ENCODE peak calls at places on chromosomes 5 and 9, in five cellular contexts. K is heart right ventricle, I is fibroblast of lung, T is mesenchymal stem cell, G is tibial nerve. M is an unnamed sample. For H3K36me3, the result is how much of the 10 kb centered on the place peaks cover.

GRCh38 chr9:112556497-112557085 is 70.0 kb downstream of the KIAA1958 start:
- DNase-seq in I (peak), G (no peak), K (no peak), T (peak), M (no peak)

GRCh38 chr5:141517902-141518610 is 29.2 kb downstream of the PCDHGC5 start:
- DNase-seq in G (no peak), K (no peak), T (peak), I (peak), M (no peak)

GRCh38 chr5:133952729-133953567 is 15.5 kb downstream of the C5orf15 start:
- DNase-seq in G (peak), K (peak), I (peak), T (peak), M (peak)

GRCh38 chr5:119070578-119070827 is 384 bp upstream of the DMXL1 start:
- DNase-seq in G (no peak), I (no peak), T (no peak), K (peak), M (peak)

GRCh38 chr5:109161914-109162683 is 247.7 kb downstream of the PJA2 start:
- DNase-seq in G (no peak), T (peak), I (peak), K (no peak), M (no peak)

GRCh38 chr5:1200495-1201326 is 684 bp upstream of the SLC6A19 start:
- DNase-seq in T (no peak), G (no peak), K (no peak), I (no peak), M (no peak)

GRCh38 chr9:133742251-133742650 is 4.1 kb upstream of the SARDH start:
- DNase-seq in K (no peak), I (no peak), G (no peak), T (no peak), M (no peak)

GRCh38 chr5:166276006-166276405 is 2015.4 kb upstream of the WWC1 start:
- DNase-seq in T (no peak), I (no peak), K (no peak), G (no peak), M (no peak)

GRCh38 chr9:100427366-100428263 is 672 bp downstream of the MSANTD3 start:
- DNase-seq in I (peak), G (peak), T (peak), K (peak), M (peak)

GRCh38 chr9:78054180-78054579 is 22.6 kb upstream of the GNAQ start:
- DNase-seq in I (no peak), G (no peak), T (no peak), K (no peak), M (no peak)

GRCh38 chr5:123155511-123155923 is 66.5 kb downstream of the PRDM6 start:
- DNase-seq in G (no peak), I (peak), T (peak), K (no peak), M (no peak)

GRCh38 chr5:132003170-132003744 is 8.2 kb downstream of the ACSL6 start:
- DNase-seq in T (peak), G (no peak), K (peak), I (peak), M (no peak)

GRCh38 chr9:124285903-124286291 is 28.1 kb downstream of the NEK6 start:
- DNase-seq in G (peak), I (peak), K (peak), T (peak), M (no peak)

GRCh38 chr9:121634800-121635261 is 16.6 kb upstream of the DAB2IP start:
- DNase-seq in G (no peak), I (no peak), K (no peak), T (peak), M (no peak)

GRCh38 chr5:112036206-112036605 is 279.2 kb upstream of the NREP start:
- DNase-seq in K (no peak), T (no peak), I (no peak), G (no peak), M (no peak)

GRCh38 chr5:38556115-38556598 is 289 bp downstream of the LIFR start:
- DNase-seq in K (no peak), T (no peak), I (no peak), G (no peak), M (no peak)

GRCh38 chr9:112009656-112010055 is 113.0 kb downstream of the UGCG start:
- DNase-seq in K (no peak), I (peak), G (no peak), T (no peak), M (no peak)

GRCh38 chr9:87605676-87606075 is 108.0 kb downstream of the DAPK1 start:
- DNase-seq in T (no peak), I (no peak), K (no peak), G (no peak), M (no peak)

GRCh38 chr9:114098660-114099522 is at the start of gene KIF12:
- DNase-seq in K (no peak), I (no peak), T (no peak), G (no peak), M (no peak)

GRCh38 chr5:30041831-30042385 is 1151.6 kb upstream of the CDH6 start:
- DNase-seq in I (no peak), G (no peak), T (no peak), K (no peak), M (no peak)

GRCh38 chr9:27765931-27766835 is 192.9 kb upstream of the C9orf72 start:
- DNase-seq in I (no peak), G (no peak), K (no peak), T (no peak), M (no peak)

GRCh38 chr9:74498616-74499095 is 1.5 kb downstream of the RORB start:
- DNase-seq in I (no peak), K (no peak), T (no peak), G (no peak), M (no peak)

GRCh38 chr9:13942695-13943094 is 371.2 kb downstream of the NFIB start:
- DNase-seq in G (no peak), K (no peak), T (peak), I (peak), M (no peak)

GRCh38 chr9:115891929-115892328 is 261.7 kb upstream of the PAPPA start:
- DNase-seq in K (no peak), T (peak), G (no peak), I (peak), M (no peak)

GRCh38 chr5:60395712-60396329 is 304.1 kb downstream of the DEPDC1B start:
- DNase-seq in I (no peak), K (no peak), G (no peak), T (no peak), M (no peak)

GRCh38 chr9:127448112-127448805 is 2.9 kb downstream of the RPL12 start:
- DNase-seq in K (no peak), I (peak), G (no peak), T (no peak), M (no peak)
- H3K4me3 ChIP-seq in K (no peak), I (peak), G (no peak), T (peak), M (no peak)

GRCh38 chr9:129559506-129559881 is 61.4 kb downstream of the C9orf50 start:
- DNase-seq in G (no peak), K (no peak), I (no peak), T (no peak), M (no peak)
- H3K27ac ChIP-seq in G (no peak), K (no peak), I (no peak), T (peak), M (no peak)

GRCh38 chr5:147813696-147814095 is 17.8 kb downstream of the SPINK1 start:
- DNase-seq in T (no peak), I (no peak), G (no peak), K (no peak), M (no peak)

GRCh38 chr5:147822686-147823491 is 8.6 kb downstream of the SPINK1 start:
- DNase-seq in G (peak), K (peak), I (peak), T (peak), M (no peak)

GRCh38 chr5:147821791-147822190 is 9.7 kb downstream of the SPINK1 start:
- DNase-seq in I (no peak), G (no peak), K (no peak), T (no peak), M (no peak)

GRCh38 chr5:147819371-147819770 is 12.1 kb downstream of the SPINK1 start:
- DNase-seq in K (no peak), T (no peak), I (no peak), G (no peak), M (no peak)

DNA sequence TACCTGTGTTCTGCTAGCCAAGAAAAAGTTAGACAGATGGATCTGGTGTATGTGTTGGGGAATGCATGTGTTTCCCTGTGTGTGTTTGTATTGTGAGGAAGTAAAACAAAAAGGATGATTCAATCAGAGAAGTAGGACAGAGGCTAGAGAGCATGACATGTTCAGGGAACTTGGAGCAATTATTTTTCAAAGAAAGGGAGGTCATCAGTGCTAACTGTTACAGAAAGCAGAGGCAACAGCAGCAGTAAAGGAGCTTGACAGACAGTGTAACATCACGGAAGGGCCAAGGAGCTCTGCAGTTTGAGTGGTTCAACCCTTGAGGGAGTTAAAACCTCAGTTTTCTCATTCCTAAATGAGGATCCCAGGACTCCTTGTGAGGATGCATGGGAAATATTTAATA is 13.2 kb downstream of the SPINK1 start:
- DNase-seq in G (no peak), K (no peak), T (no peak), I (peak), M (no peak)
- H3K36me3 ChIP-seq in G (under half), K (under half), T (under half), I (under half), M (under half)

DNA sequence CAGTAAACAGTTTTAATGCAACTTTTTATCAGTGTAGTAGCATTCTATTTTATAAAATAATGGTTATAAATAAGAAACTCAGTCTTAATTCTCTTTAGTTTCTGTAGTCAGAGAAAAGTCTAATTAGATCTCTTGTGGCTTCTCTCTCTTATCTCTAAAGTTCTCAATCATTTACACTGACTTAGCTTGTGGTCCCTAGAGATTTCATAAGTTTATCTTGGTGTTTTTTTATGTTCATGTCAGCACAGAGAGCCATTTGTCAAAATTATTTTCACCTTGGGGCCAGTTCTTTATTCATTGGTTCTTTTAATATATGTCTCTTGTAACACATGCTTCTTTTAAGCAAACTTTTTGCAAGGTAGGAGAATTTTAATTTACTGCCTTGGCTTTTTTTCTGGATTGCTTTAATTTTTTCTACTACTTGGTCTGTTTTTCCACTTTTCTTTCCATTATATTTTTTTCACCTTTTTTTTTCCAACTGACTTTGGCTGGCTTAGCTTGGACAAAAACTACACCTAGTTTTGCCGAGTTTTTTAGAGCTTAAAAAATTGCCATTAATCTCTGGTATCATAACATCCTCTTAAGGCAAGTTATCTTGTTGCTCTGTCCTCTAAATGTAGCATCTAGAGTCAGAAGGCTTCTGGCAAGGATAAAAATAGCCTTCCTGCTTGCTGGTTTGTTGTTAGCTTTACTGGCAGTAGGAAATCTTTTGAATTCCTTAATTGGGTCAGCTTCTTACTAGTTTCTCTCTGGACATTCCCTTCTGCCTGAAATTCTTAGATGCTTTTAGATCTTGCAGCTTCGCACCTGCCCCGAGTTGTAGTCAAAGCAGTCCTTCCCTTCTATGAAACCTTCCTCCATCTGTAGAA is 35.3 kb downstream of the CPEB4 start:
- DNase-seq in T (peak), K (no peak), G (no peak), I (no peak), M (no peak)
- H3K4me3 ChIP-seq in T (no peak), K (no peak), G (no peak), I (no peak), M (peak)

DNA sequence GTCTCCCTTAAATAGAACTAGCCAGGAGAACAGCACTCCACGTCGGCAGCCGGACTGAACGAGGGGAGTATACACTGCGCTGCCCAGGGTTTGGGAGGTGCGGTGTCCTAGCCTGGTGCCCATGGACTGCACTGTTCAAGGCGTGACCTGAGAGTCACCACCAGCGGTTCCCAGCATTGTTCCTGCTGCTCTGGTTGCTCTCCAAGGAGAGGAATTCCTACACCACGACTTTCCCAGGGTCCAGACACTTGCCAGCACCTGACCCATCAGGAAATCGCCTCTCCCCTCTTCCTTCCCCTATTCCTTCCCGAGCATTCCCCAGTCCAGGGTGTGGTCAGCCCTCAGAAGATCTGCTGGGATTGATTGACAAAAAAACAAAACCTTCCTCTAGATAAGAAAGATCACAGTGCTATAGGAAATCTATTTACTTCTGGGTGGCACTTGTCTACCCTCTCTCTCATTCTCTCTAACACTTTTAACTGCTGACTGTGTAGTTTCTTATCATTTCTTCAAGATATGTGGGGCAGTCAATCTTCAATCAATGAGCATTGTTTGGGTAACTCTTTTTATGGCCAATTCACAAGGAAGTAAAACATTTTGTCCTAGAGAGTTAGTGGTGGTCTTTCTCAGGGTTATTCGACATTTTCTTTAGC is 297.8 kb upstream of the ACTBL2 start:
- DNase-seq in K (peak), I (no peak), T (no peak), G (no peak), M (no peak)
- H3K27ac ChIP-seq in K (no peak), I (no peak), T (no peak), G (no peak), M (peak)

GRCh38 chr9:120442280-120442597 is 137.7 kb downstream of the CDK5RAP2 start:
- DNase-seq in I (no peak), T (no peak), K (no peak), G (no peak), M (no peak)
- H3K36me3 ChIP-seq in I (under half), T (under half), K (half or more), G (under half), M (under half)

GRCh38 chr9:136329636-136330405 is 2.5 kb downstream of the GPSM1 start:
- DNase-seq in G (no peak), T (no peak), I (no peak), K (no peak), M (no peak)
- H3K4me3 ChIP-seq in G (no peak), T (no peak), I (peak), K (no peak), M (no peak)

DNA sequence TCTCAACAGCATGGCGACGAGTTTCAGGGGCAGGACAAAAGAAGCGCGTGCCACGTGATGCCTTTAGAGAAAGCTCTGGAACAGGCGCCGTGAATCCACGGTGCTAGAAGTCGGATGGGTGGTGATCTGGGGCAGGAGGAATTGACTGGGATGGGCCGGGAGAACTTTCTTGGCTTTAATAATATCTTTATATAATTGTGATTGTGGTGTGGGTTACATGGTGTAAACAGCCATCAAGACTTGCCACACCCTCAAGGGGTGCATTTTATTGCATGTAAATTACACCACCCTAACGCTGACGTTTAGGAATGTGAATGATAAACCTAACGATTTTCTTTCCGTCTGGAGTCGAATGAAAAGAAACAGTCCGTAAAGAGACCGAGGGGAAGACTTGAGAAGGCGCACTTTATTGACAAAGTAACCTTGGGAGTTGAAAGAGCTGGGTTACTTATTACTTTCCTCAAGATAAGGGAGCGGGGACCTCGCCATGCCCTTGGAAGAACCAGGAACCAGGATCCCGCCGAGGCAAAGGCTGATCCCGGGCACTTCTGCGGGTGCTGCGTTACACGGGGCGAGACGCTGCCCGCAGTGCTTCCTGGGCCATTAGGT is 8.5 kb downstream of the NRARP start:
- DNase-seq in I (peak), K (no peak), T (no peak), G (no peak), M (no peak)
- H3K27ac ChIP-seq in I (no peak), K (no peak), T (no peak), G (no peak), M (no peak)

DNA sequence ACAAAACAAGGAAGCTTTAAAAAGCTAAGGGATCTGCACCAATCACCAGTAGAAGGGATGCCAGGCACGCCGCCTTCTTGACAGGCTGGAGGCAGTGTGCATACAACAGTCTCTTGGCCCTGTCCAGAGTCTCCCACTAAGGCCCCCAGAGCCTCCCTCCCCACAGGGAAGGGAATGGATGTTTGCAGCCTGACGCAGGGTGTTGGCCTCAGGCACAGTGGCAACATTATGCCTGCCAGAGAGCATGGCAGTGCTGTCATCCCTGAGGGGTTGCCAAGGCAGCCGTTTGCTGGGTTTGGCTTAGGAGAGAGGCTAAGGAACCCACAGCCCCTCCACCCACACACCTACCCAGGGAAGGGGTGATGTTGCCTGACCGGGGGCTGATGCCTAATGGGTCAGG is 4.8 kb downstream of the HBEGF start:
- DNase-seq in T (no peak), I (no peak), G (no peak), K (peak), M (peak)
- H3K36me3 ChIP-seq in T (under half), I (under half), G (under half), K (under half), M (under half)